ENCODE peak calls at places on chromosomes 1 and 21, in four cellular contexts. U is non-pigmented ciliary epithelial cell, S is lower lobe of right lung, B is NCI-H1417 treated with DMSO at 0.1 percent for 48 hours. H is an unnamed sample.

GRCh38 chr1:31736675-31737074 is 27.5 kb downstream of the ADGRB2 start:
- DNase-seq in S (no peak), B (no peak), U (no peak), H (no peak)

GRCh38 chr1:2076826-2077225 is 26.6 kb downstream of the PRKCZ start:
- DNase-seq in U (no peak), B (no peak), S (no peak), H (no peak)

GRCh38 chr1:32859915-32860314 is 10.8 kb downstream of the FNDC5 start:
- DNase-seq in B (no peak), U (no peak), S (no peak), H (no peak)

GRCh38 chr1:40652979-40653378 is 12.5 kb downstream of the RIMS3 start:
- DNase-seq in B (no peak), U (no peak), S (no peak), H (no peak)

GRCh38 chr21:45470087-45470515 is 65.1 kb downstream of the COL18A1 start:
- DNase-seq in B (no peak), U (no peak), S (no peak), H (no peak)

GRCh38 chr1:214550339-214551051 is 907 bp downstream of the PTPN14 start:
- DNase-seq in B (no peak), S (no peak), U (no peak), H (no peak)

GRCh38 chr1:168053681-168054080 is 83.0 kb downstream of the GPR161 start:
- DNase-seq in S (no peak), U (no peak), B (no peak), H (no peak)

GRCh38 chr1:15685820-15686219 is 1.7 kb downstream of the PLEKHM2 start:
- DNase-seq in U (no peak), S (no peak), B (no peak), H (no peak)

GRCh38 chr1:227560814-227561213 is 2.5 kb upstream of the ZNF678 start:
- DNase-seq in U (no peak), B (no peak), S (no peak), H (no peak)

GRCh38 chr1:106554294-106554693 is 502.2 kb upstream of the PRMT6 start:
- DNase-seq in S (no peak), U (no peak), B (no peak), H (no peak)

GRCh38 chr1:24321712-24322635 is 2.8 kb downstream of the GRHL3 start:
- DNase-seq in U (peak), B (no peak), S (peak), H (peak)

GRCh38 chr1:68211781-68212180 is 20.5 kb downstream of the WLS start:
- DNase-seq in U (no peak), S (no peak), B (no peak), H (no peak)

GRCh38 chr1:160366731-160367515 is at the start of gene NHLH1:
- DNase-seq in S (no peak), B (no peak), U (no peak), H (no peak)

GRCh38 chr1:160637821-160638539 is 8.9 kb downstream of the SLAMF1 start:
- DNase-seq in B (no peak), S (no peak), U (no peak), H (peak)

GRCh38 chr1:48206371-48206770 is 16.1 kb upstream of the SLC5A9 start:
- DNase-seq in B (no peak), S (no peak), U (no peak), H (no peak)

H was measured in GM13977.